ENCODE peak calls at places on chromosomes 11 and 22, in seven cellular contexts. W, O, M, I, N, Z and L are unnamed samples.

GRCh38 chr11:19820100-19820499 is 107.5 kb downstream of the NAV2 start:
- DNase-seq in W (no peak), O (no peak), M (no peak), I (peak), N (no peak), Z (no peak), L (peak)

GRCh38 chr22:18042685-18043084 is 18.3 kb upstream of the MICAL3 start:
- DNase-seq in W (no peak), O (no peak), M (peak), I (peak), N (no peak), Z (no peak), L (no peak)

GRCh38 chr11:131864205-131864604 is 493.8 kb downstream of the NTM start:
- DNase-seq in W (no peak), O (no peak), M (no peak), I (no peak), N (no peak), Z (no peak), L (no peak)

GRCh38 chr11:121596195-121597145 is 143.7 kb upstream of the SORL1-AS1 start:
- DNase-seq in W (no peak), O (no peak), M (no peak), I (no peak), N (no peak), Z (no peak), L (peak)

GRCh38 chr11:44046202-44046601 is 1.6 kb upstream of the ACCSL start:
- DNase-seq in W (no peak), O (no peak), M (no peak), I (no peak), N (no peak), Z (no peak), L (no peak)

GRCh38 chr11:45324459-45324858 is 38.3 kb upstream of the SYT13 start:
- DNase-seq in W (no peak), O (peak), M (no peak), I (no peak), N (no peak), Z (no peak), L (no peak)

GRCh38 chr11:8090756-8091155 is 9.7 kb downstream of the TUB start:
- DNase-seq in W (peak), O (peak), M (no peak), I (peak), N (peak), Z (peak), L (no peak)

GRCh38 chr11:2390871-2391662 is 9.5 kb upstream of the TSSC4 start:
- DNase-seq in W (peak), O (peak), M (peak), I (peak), N (no peak), Z (peak), L (peak)

GRCh38 chr11:122672892-122673291 is 17.4 kb downstream of the UBASH3B start:
- DNase-seq in W (no peak), O (no peak), M (no peak), I (peak), N (no peak), Z (no peak), L (no peak)

GRCh38 chr22:36946436-36947158 is 33.2 kb downstream of the CSF2RB start:
- DNase-seq in W (no peak), O (peak), M (no peak), I (no peak), N (no peak), Z (no peak), L (no peak)

GRCh38 chr11:119373059-119373875 is 8.2 kb downstream of the USP2 start:
- DNase-seq in W (no peak), O (no peak), M (no peak), I (no peak), N (no peak), Z (no peak), L (no peak)

GRCh38 chr11:41861791-41862190 is 402.3 kb upstream of the LRRC4C start:
- DNase-seq in W (no peak), O (peak), M (no peak), I (no peak), N (no peak), Z (no peak), L (no peak)

GRCh38 chr11:11010624-11011127 is 152.8 kb upstream of the ZBED5 start:
- DNase-seq in W (peak), O (peak), M (peak), I (peak), N (peak), Z (no peak), L (peak)

GRCh38 chr22:48505891-48506290 is 1321.8 kb downstream of the BRD1 start:
- DNase-seq in W (no peak), O (no peak), M (no peak), I (no peak), N (no peak), Z (no peak), L (no peak)

GRCh38 chr22:48507595-48508350 is 1319.9 kb downstream of the BRD1 start:
- DNase-seq in W (no peak), O (no peak), M (no peak), I (no peak), N (no peak), Z (no peak), L (no peak)

GRCh38 chr22:48504519-48505140 is 1323.0 kb downstream of the BRD1 start:
- DNase-seq in W (no peak), O (no peak), M (no peak), I (no peak), N (no peak), Z (no peak), L (no peak)

GRCh38 chr22:48506506-48507145 is 1321.0 kb downstream of the BRD1 start:
- DNase-seq in W (no peak), O (no peak), M (no peak), I (no peak), N (no peak), Z (no peak), L (no peak)

GRCh38 chr22:48507171-48507570 is 1320.5 kb downstream of the BRD1 start:
- DNase-seq in W (no peak), O (no peak), M (no peak), I (no peak), N (no peak), Z (no peak), L (no peak)
- H4K8ac ChIP-seq in W (no peak), O (no peak), M (no peak), I (no peak), N (no peak), Z (peak), L (no peak)

GRCh38 chr11:85277693-85278092 is 349.5 kb downstream of the DLG2 start:
- DNase-seq in W (no peak), O (no peak), M (no peak), I (no peak), N (no peak), Z (no peak), L (no peak)

GRCh38 chr11:85281550-85281949 is 345.6 kb downstream of the DLG2 start:
- DNase-seq in W (no peak), O (no peak), M (no peak), I (no peak), N (no peak), Z (no peak), L (no peak)

DNA sequence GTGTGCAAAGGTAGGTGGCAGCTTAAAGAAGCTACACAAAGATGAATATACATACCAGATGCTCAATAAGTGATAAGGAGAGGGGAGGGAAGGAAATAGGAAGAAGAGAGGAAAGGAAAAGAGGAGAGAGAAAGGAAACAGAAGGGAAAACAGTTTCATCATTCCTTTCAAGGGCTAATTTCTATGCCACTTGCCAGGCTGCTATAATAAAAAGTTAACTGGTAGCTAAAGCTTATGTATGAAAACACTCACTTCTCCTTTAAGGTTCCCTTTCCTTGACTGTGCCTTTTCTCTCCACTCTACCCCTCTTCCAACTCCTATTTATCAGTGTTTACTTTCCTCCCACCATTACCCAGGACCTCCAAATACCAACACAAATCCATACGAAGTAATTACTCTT is 347.9 kb downstream of the DLG2 start:
- DNase-seq in W (no peak), O (no peak), M (no peak), I (no peak), N (no peak), Z (no peak), L (no peak)
- H4K8ac ChIP-seq in W (no peak), O (no peak), M (no peak), I (no peak), N (no peak), Z (no peak), L (no peak)

GRCh38 chr11:925158-925495 is 543 bp upstream of the AP2A2 start:
- DNase-seq in W (no peak), O (no peak), M (no peak), I (no peak), N (no peak), Z (no peak), L (no peak)
- H4K8ac ChIP-seq in W (no peak), O (no peak), M (peak), I (peak), N (peak), Z (peak), L (peak)

DNA sequence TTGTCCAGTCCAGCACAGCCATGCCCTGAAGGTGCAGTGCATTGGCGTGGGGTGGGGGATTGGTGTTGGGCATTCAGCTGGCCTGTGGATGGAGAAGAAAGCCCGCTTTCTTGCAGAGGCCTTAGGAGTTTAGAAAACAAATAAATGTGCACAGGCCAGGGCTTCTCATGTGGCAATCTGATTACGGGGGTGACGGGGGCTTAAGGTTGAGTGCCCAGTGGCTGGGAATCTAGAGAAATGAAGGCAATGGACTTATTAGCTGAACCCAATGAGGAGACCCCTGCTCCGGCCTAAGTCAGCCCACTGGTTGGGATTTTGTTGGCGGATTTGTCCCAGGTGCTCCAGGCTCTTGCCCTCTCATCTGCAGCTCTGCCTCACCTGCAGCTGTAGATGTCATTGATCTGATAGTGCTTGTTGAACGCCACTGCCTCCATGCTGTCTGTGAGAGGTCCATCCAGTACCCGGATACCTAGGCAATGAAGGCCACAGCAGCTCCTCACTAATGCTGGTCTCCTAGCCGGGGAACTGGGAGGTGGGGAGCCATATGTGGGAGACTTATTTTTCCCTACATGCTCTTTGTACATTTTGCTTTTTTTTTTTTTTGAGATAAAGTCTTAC is 6.2 kb downstream of the PCSK7 start:
- DNase-seq in W (no peak), O (no peak), M (no peak), I (no peak), N (no peak), Z (no peak), L (no peak)
- H4K8ac ChIP-seq in W (no peak), O (no peak), M (no peak), I (no peak), N (no peak), Z (peak), L (no peak)

DNA sequence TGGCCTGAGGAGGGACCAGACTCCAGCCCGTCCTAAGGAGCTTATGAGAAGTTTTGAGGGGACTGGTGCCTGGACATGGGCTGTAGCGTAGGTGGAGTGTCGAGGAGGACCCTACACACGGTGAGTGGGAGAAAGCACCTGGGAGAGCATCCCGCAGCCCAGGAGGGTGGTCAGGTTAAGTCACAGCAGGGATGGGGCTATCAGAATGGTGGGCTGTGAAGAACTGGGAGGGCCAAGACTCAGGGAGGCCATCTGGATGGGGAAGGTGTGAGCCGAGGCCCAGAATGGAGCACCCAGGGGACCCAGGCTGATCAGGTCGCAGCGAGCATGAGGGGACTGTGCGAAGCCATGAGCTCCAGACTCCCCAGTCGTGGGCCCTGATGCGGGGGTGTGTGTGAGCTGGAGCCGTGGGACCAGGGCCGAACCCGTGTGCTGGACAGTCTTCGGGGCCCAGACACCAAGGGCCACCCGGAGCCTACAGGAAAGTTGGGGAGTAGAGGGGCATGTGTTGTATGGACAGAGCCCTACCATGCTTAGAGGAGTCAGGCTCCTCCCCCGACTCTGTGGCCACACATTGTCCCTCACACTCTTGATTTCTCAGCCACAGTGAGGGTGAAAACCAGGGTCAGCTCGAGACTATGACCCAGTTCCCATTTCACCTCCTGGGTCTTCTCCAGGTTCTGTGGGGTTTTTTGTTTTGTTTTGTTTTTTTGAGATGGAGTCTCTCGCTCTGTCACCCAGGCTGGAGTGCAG is 54.3 kb downstream of the BCR start:
- DNase-seq in W (no peak), O (no peak), M (no peak), I (no peak), N (no peak), Z (no peak), L (no peak)
- H4K8ac ChIP-seq in W (no peak), O (no peak), M (no peak), I (no peak), N (no peak), Z (no peak), L (no peak)

DNA sequence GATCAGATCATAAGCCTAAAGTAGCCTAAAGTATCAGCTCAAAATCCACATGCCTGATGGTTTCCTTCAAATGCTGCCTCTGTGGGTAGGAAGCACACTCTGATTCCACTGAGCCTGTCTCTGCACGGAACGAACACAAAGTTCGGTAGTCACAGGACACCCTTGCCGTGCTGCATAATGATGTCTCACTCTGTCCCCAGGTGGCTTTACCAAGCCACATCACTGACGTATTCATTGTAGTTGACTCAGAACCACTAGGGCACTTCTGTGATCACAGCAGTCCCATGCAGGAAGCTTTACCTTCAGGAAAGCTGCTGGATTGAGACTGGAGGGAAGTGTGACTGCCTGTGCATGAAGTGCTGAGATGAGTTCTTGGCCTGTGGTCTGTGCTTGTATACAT is 147.7 kb downstream of the ATXN10 start:
- DNase-seq in W (no peak), O (no peak), M (no peak), I (no peak), N (no peak), Z (no peak), L (no peak)
- H4K8ac ChIP-seq in W (no peak), O (no peak), M (no peak), I (no peak), N (no peak), Z (no peak), L (no peak)

DNA sequence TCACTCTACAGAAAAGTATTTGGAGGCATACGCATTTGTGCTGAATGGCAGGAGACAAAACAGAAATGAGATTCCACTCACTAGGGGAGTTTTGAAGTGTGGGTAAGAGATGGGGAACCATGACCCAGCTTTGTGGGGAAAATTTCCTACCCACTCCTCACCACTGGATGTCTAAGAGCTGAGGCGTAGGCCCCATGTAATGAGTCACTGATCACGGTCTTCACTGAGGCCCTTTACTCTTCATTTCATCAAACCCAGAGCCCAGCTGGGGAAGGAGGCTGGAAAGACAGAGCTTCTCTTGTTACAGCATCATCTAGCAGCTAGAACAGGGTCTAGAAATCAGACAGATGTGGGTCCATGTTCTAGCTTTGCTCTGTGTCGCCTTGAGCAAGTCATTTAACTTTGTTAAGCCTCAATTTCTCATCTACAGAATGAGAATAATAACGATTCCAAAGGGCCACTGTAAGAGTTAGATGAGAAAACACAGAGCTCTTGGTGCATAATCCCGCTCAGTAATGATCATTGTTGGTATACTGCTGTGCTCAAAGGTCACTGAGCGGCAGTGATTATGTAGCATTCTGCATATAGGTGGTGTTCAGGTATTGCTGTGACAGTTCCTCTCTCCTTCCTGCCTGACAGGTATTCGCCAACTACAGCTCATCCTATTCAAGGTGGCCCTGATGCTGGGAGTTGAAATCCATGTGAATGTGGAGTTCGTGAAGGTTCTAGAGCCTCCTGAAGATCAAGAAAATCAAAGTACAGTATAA is 97.2 kb downstream of the MICAL2 start:
- DNase-seq in W (no peak), O (no peak), M (no peak), I (peak), N (no peak), Z (no peak), L (peak)
- H4K8ac ChIP-seq in W (no peak), O (no peak), M (no peak), I (no peak), N (no peak), Z (no peak), L (peak)

GRCh38 chr22:48185656-48186055 is 1423.2 kb downstream of the TBC1D22A start:
- DNase-seq in W (peak), O (peak), M (no peak), I (no peak), N (no peak), Z (no peak), L (no peak)

GRCh38 chr22:48187272-48187855 is 1424.9 kb downstream of the TBC1D22A start:
- DNase-seq in W (peak), O (no peak), M (no peak), I (no peak), N (no peak), Z (no peak), L (no peak)

GRCh38 chr22:48185071-48185470 is 1422.6 kb downstream of the TBC1D22A start:
- DNase-seq in W (peak), O (no peak), M (no peak), I (no peak), N (no peak), Z (no peak), L (no peak)

GRCh38 chr22:48188211-48188845 is 1425.9 kb downstream of the TBC1D22A start:
- DNase-seq in W (peak), O (no peak), M (no peak), I (peak), N (no peak), Z (no peak), L (no peak)

DNA sequence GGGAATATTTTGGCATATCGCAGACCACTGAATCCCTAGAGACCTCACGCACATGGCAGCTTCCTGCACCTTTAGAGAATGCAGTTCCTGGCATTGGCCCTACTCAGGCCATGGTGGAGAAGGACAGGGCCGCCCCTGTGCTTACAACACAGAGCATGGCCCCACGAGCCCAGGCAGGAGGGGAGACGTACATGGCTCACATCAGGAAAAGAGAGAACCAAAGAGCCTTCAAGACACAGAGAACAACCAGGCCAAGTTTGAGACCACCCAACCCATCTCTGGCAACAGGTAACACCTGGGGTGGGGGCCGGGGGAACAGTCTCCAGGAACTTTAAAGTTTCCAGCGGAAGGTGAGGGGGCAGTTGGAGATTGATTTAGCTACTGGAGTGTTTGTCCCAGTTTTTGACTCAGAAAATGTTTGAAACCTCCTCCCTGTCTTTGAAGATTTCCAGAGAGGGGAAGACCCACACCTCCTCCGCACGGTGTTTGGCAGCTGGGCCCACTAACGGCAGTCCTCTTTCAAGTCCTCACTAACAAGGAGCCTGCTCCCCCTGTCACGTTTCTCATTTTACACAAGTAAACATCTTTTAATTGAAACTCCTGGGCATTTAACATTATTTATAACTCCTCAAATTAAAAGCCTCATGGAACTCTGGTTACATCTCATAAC is 1423.8 kb downstream of the TBC1D22A start:
- DNase-seq in W (peak), O (no peak), M (no peak), I (no peak), N (no peak), Z (no peak), L (no peak)
- H4K8ac ChIP-seq in W (no peak), O (no peak), M (no peak), I (no peak), N (no peak), Z (no peak), L (no peak)

GRCh38 chr11:29129850-29130249 is 887.0 kb downstream of the KCNA4 start:
- DNase-seq in W (no peak), O (no peak), M (peak), I (peak), N (no peak), Z (no peak), L (peak)
- H4K8ac ChIP-seq in W (no peak), O (no peak), M (no peak), I (no peak), N (no peak), Z (no peak), L (peak)

GRCh38 chr11:95418916-95419315 is 187.9 kb upstream of the SESN3 start:
- DNase-seq in W (no peak), O (no peak), M (no peak), I (no peak), N (no peak), Z (no peak), L (no peak)
- H4K8ac ChIP-seq in W (no peak), O (no peak), M (no peak), I (no peak), N (no peak), Z (no peak), L (no peak)